ENCODE peak calls at places on chromosomes 12 and 14, in six cellular contexts. J, Y, K, G, Q and D are unnamed samples.

GRCh38 chr12:23222801-23223200 is 597.8 kb downstream of the ETNK1 start:
- DNase-seq in J (no peak), Y (no peak), K (no peak), G (no peak), Q (no peak), D (no peak)

GRCh38 chr12:108234155-108234554 is 105.0 kb downstream of the CMKLR1 start:
- DNase-seq in J (no peak), Y (no peak), K (no peak), G (no peak), Q (no peak), D (no peak)

GRCh38 chr12:50200507-50201273 is 33.5 kb upstream of the CERS5 start:
- DNase-seq in J (no peak), Y (no peak), K (no peak), G (no peak), Q (peak), D (no peak)

GRCh38 chr14:36646664-36647416 is 14.8 kb upstream of the PAX9 start:
- DNase-seq in J (no peak), Y (no peak), K (no peak), G (no peak), Q (no peak), D (peak)

GRCh38 chr12:121005346-121005815 is 10.9 kb downstream of the C12orf43 start:
- DNase-seq in J (peak), Y (no peak), K (no peak), G (peak), Q (peak), D (no peak)

GRCh38 chr12:59142175-59142574 is 221.9 kb upstream of the LRIG3 start:
- DNase-seq in J (no peak), Y (no peak), K (no peak), G (no peak), Q (no peak), D (no peak)

GRCh38 chr14:96160030-96160912 is 44.4 kb upstream of the BDKRB2 start:
- DNase-seq in J (peak), Y (no peak), K (no peak), G (no peak), Q (no peak), D (no peak)

GRCh38 chr12:45186762-45187161 is 29.1 kb upstream of the ANO6 start:
- DNase-seq in J (no peak), Y (no peak), K (no peak), G (no peak), Q (no peak), D (no peak)

GRCh38 chr12:127664901-127665300 is 602.1 kb upstream of the TMEM132C start:
- DNase-seq in J (no peak), Y (no peak), K (no peak), G (no peak), Q (peak), D (no peak)

GRCh38 chr14:94768521-94769412 is 1.1 kb downstream of the GSC start:
- DNase-seq in J (no peak), Y (no peak), K (no peak), G (peak), Q (no peak), D (no peak)

GRCh38 chr12:85985996-85986395 is 111.9 kb downstream of the NTS start:
- DNase-seq in J (no peak), Y (no peak), K (no peak), G (no peak), Q (no peak), D (peak)

GRCh38 chr12:74111688-74112360 is 425.8 kb upstream of the ATXN7L3B start:
- DNase-seq in J (no peak), Y (no peak), K (no peak), G (no peak), Q (no peak), D (no peak)

GRCh38 chr14:99229654-99230215 is 42.3 kb downstream of the BCL11B start:
- DNase-seq in J (no peak), Y (no peak), K (no peak), G (peak), Q (no peak), D (peak)

GRCh38 chr14:91835197-91835919 is 32.0 kb downstream of the TC2N start:
- DNase-seq in J (peak), Y (no peak), K (no peak), G (no peak), Q (no peak), D (peak)

GRCh38 chr12:49518914-49519573 is 19.8 kb upstream of the KCNH3 start:
- DNase-seq in J (no peak), Y (no peak), K (no peak), G (no peak), Q (peak), D (no peak)

GRCh38 chr12:49789992-49790391 is 38.2 kb downstream of the NCKAP5L start:
- DNase-seq in J (no peak), Y (no peak), K (no peak), G (peak), Q (no peak), D (no peak)

GRCh38 chr12:712172-712863 is 40.1 kb upstream of the WNK1 start:
- DNase-seq in J (no peak), Y (no peak), K (no peak), G (no peak), Q (peak), D (no peak)

GRCh38 chr12:75526655-75527511 is 15.5 kb upstream of the KRR1 start:
- DNase-seq in J (no peak), Y (no peak), K (no peak), G (no peak), Q (peak), D (no peak)

GRCh38 chr12:100789146-100789545 is 5.4 kb upstream of the ANO4 start:
- DNase-seq in J (no peak), Y (no peak), K (no peak), G (no peak), Q (peak), D (no peak)

GRCh38 chr14:79896009-79896408 is 315.3 kb downstream of the DIO2 start:
- DNase-seq in J (no peak), Y (no peak), K (no peak), G (no peak), Q (peak), D (no peak)

GRCh38 chr14:64683264-64683663 is 21.0 kb upstream of the PLEKHG3 start:
- DNase-seq in J (no peak), Y (no peak), K (no peak), G (no peak), Q (no peak), D (peak)

GRCh38 chr12:104576980-104577925 is 120.5 kb downstream of the CHST11 start:
- DNase-seq in J (no peak), Y (no peak), K (no peak), G (no peak), Q (peak), D (no peak)

GRCh38 chr12:109610523-109610922 is 36.9 kb downstream of the MVK start:
- DNase-seq in J (no peak), Y (no peak), K (no peak), G (no peak), Q (no peak), D (no peak)

GRCh38 chr12:125773033-125773432 is 707.8 kb downstream of the AACS start:
- DNase-seq in J (no peak), Y (no peak), K (no peak), G (no peak), Q (no peak), D (no peak)

GRCh38 chr12:43937947-43938346 is 102.1 kb downstream of the TMEM117 start:
- DNase-seq in J (no peak), Y (no peak), K (no peak), G (no peak), Q (peak), D (no peak)

GRCh38 chr14:101790232-101790631 is 28.7 kb downstream of the PPP2R5C start:
- DNase-seq in J (no peak), Y (no peak), K (no peak), G (no peak), Q (no peak), D (no peak)

GRCh38 chr14:61894452-61895077 is 132.3 kb downstream of the SNAPC1 start:
- DNase-seq in J (peak), Y (no peak), K (peak), G (peak), Q (peak), D (peak)

DNA sequence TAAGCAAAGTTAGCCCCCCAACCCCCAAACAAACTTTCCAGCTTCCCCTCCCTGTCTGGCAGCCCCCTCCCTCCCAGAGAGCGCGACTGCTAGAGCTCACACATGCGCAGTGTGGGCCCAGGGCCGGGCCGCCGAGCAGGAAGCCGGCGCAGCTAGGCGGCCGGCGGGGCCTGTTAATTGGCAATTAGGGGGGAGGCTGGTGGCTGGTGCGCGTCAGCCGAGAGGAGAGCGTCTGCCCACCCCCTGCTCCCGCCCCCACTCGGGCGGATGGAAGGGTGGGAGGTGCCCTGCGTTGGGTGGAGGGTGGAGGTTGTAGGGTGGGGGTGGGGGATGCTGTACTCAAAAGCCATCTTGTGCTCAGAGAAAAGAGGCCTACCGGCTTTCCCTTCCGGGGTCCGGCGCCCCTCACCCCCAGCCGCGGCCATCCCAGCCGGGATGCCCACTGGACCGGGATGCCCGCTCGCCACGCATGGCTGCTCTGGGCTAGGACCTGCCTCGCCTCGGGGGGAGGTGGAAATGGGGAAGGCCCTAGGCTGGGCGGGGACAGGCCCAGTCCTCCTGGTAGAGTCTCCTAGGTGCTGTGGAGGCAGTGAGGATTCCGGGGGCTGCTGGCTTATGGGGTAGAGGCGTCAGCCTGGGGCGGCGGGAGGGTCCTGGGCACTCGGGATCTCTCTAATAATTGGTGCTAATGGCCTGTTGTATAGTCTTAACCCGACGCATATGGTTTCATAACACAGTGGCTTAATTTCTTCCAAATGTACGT is 9.2 kb downstream of the HOXC8 start:
- DNase-seq in J (peak), Y (peak), K (peak), G (peak), Q (peak), D (peak)
- TF ChIP-seq POLR2A in J (no peak), Y (peak), K (peak), G (no peak), Q (no peak), D (no peak)

GRCh38 chr14:103113303-103113702 is 10.0 kb upstream of the TNFAIP2 start:
- DNase-seq in J (no peak), Y (no peak), K (no peak), G (no peak), Q (no peak), D (no peak)
- H3K27ac ChIP-seq in J (no peak), Y (no peak), K (no peak), G (no peak), Q (no peak), D (no peak)

GRCh38 chr12:102879144-102879763 is 37.8 kb downstream of the PAH start:
- DNase-seq in J (no peak), Y (no peak), K (peak), G (no peak), Q (peak), D (peak)
- TF ChIP-seq CTCF in J (no peak), Y (no peak), K (peak), G (no peak), Q (peak), D (peak)

GRCh38 chr14:77023001-77023996 is 5.2 kb downstream of the IRF2BPL start:
- DNase-seq in J (peak), Y (no peak), K (no peak), G (no peak), Q (peak), D (peak)
- TF ChIP-seq POLR2A in J (no peak), Y (no peak), K (no peak), G (no peak), Q (no peak), D (peak)